ENCODE peak calls at places on chromosomes 5 and 9, in four cellular contexts. P is GM04504; M is activated T-cell treated with anti-CD3 and anti-CD28 coated beads, Interleukin-2, amount 50 U/mL, for 48 hours; Q is COR-L47. G is an unnamed sample.

GRCh38 chr5:130109152-130109551 is 204.9 kb downstream of the CHSY3 start:
- DNase-seq in P (no peak), M (no peak), Q (no peak), G (no peak)

GRCh38 chr9:128259156-128259555 is 16.7 kb downstream of the GOLGA2 start:
- DNase-seq in Q (no peak), P (no peak), M (no peak), G (peak)

GRCh38 chr5:175382171-175382570 is 61.8 kb downstream of the DRD1 start:
- DNase-seq in P (no peak), M (no peak), Q (no peak), G (no peak)

GRCh38 chr9:121649476-121650219 is 1.8 kb upstream of the DAB2IP start:
- DNase-seq in Q (no peak), M (no peak), P (no peak), G (no peak)

GRCh38 chr5:112885001-112885400 is 23.9 kb downstream of the SRP19 start:
- DNase-seq in P (no peak), M (no peak), Q (no peak), G (no peak)

GRCh38 chr5:135951807-135952206 is 3.0 kb downstream of the LECT2 start:
- DNase-seq in Q (no peak), P (no peak), M (no peak), G (no peak)

GRCh38 chr5:34487202-34487879 is 168.8 kb upstream of the RAI14 start:
- DNase-seq in P (peak), Q (no peak), M (no peak), G (no peak)

GRCh38 chr9:106878081-106878837 is 15.3 kb downstream of the ZNF462 start:
- DNase-seq in P (no peak), M (no peak), Q (no peak), G (peak)

G was measured in endodermal cell.